ENCODE peak calls at places on chromosome 2, in nine cellular contexts. K is upper lobe of right lung; T is stimulated activated naive CD4-positive, alpha-beta T cell; S is T follicular helper cell; N is fibroblast of mammary gland; Z is activated CD8-positive, alpha-beta memory T cell treated with anti-CD3 and anti-CD28 coated beads, Interleukin-2, amount 10 ng/mL, durations not matched to agents 7 days and 5 days; J is NCI-H345; P is A172; H is fibroblast of lung. G is an unnamed sample.

GRCh38 chr2:73938761-73939352 is 12.2 kb downstream of the DGUOK start:
- DNase-seq in K (no peak), T (no peak), S (no peak), N (peak; percentile 78), Z (no peak), J (no peak), P (peak; percentile 48), H (peak; percentile 49), G (no peak)

GRCh38 chr2:45435316-45435715 is 175.8 kb downstream of the SRBD1 start:
- DNase-seq in K (no peak), T (no peak), S (no peak), N (peak; percentile 59), Z (no peak), J (peak; percentile 22), P (peak; percentile 49), H (peak; percentile 43), G (no peak)

GRCh38 chr2:219274392-219274921 is 4.7 kb upstream of the DNAJB2 start:
- DNase-seq in K (peak; percentile 63), T (no peak), S (no peak), N (peak; percentile 61), Z (no peak), J (no peak), P (peak; percentile 95), H (peak; percentile 42), G (no peak)

GRCh38 chr2:177604291-177605065 is 211.9 kb downstream of the AGPS start:
- DNase-seq in K (no peak), T (no peak), S (no peak), N (peak; percentile 84), Z (no peak), J (peak; percentile 6), P (peak; percentile 39), H (peak; percentile 82), G (peak; percentile 71)

GRCh38 chr2:28231110-28231621 is 161.5 kb upstream of the FOSL2 start:
- DNase-seq in K (no peak), T (no peak), S (no peak), N (peak; percentile 59), Z (no peak), J (no peak), P (peak; percentile 46), H (peak; percentile 21), G (no peak)

GRCh38 chr2:199455186-199455532 is 2.6 kb downstream of the SATB2 start:
- DNase-seq in K (no peak), T (no peak), S (no peak), N (no peak), Z (no peak), J (no peak), P (peak; percentile 31), H (no peak), G (no peak)

GRCh38 chr2:231007159-231008045 is 11.5 kb downstream of the SPATA3 start:
- DNase-seq in K (no peak), T (no peak), S (no peak), N (no peak), Z (no peak), J (no peak), P (no peak), H (no peak), G (no peak)

GRCh38 chr2:160561551-160562280 is 68.1 kb upstream of the RBMS1 start:
- DNase-seq in K (no peak), T (no peak), S (no peak), N (peak; percentile 75), Z (no peak), J (no peak), P (peak; percentile 17), H (peak; percentile 81), G (no peak)

GRCh38 chr2:204274991-204275390 is 270.3 kb upstream of the PARD3B start:
- DNase-seq in K (no peak), T (no peak), S (no peak), N (no peak), Z (no peak), J (no peak), P (no peak), H (no peak), G (no peak)

GRCh38 chr2:203893823-203894222 is 26.3 kb downstream of the CTLA4 start:
- DNase-seq in K (no peak), T (no peak), S (no peak), N (no peak), Z (no peak), J (no peak), P (no peak), H (no peak), G (no peak)

GRCh38 chr2:218716070-218716469 is 5.4 kb downstream of the TTLL4 start:
- DNase-seq in K (no peak), T (no peak), S (no peak), N (peak; percentile 63), Z (no peak), J (no peak), P (no peak), H (peak; percentile 67), G (peak; percentile 84)

GRCh38 chr2:216849987-216850386 is 9.9 kb downstream of the TNP1 start:
- DNase-seq in K (no peak), T (no peak), S (no peak), N (peak; percentile 13), Z (no peak), J (peak; percentile 84), P (no peak), H (no peak), G (no peak)

GRCh38 chr2:85168984-85169383 is 35.8 kb downstream of the TCF7L1 start:
- DNase-seq in K (peak; percentile 3), T (no peak), S (no peak), N (no peak), Z (no peak), J (no peak), P (no peak), H (no peak), G (no peak)

GRCh38 chr2:144249035-144249637 is 270.8 kb downstream of the ZEB2 start:
- DNase-seq in K (no peak), T (no peak), S (no peak), N (peak; percentile 23), Z (no peak), J (no peak), P (no peak), H (peak; percentile 17), G (no peak)

GRCh38 chr2:67476808-67477790 is 80.0 kb downstream of the ETAA1 start:
- DNase-seq in K (no peak), T (no peak), S (no peak), N (peak; percentile 69), Z (no peak), J (peak; percentile 47), P (peak; percentile 54), H (peak; percentile 83), G (peak; percentile 68)

GRCh38 chr2:200362202-200362917 is 55.9 kb downstream of the SPATS2L start:
- DNase-seq in K (no peak), T (no peak), S (no peak), N (no peak), Z (no peak), J (no peak), P (no peak), H (no peak), G (no peak)

GRCh38 chr2:121489284-121489683 is 41.4 kb upstream of the RNU4ATAC start:
- DNase-seq in K (no peak), T (no peak), S (no peak), N (peak; percentile 43), Z (no peak), J (peak; percentile 85), P (peak; percentile 23), H (peak; percentile 73), G (peak; percentile 9)

GRCh38 chr2:58532641-58533040 is 291.5 kb upstream of the FANCL start:
- DNase-seq in K (no peak), T (no peak), S (no peak), N (no peak), Z (no peak), J (no peak), P (no peak), H (no peak), G (no peak)

GRCh38 chr2:12050381-12050780 is 303.9 kb downstream of the LPIN1 start:
- DNase-seq in K (no peak), T (no peak), S (no peak), N (peak; percentile 78), Z (no peak), J (no peak), P (peak; percentile 22), H (peak; percentile 92), G (no peak)

GRCh38 chr2:80854831-80855230 is 550.3 kb upstream of the LRRTM1 start:
- DNase-seq in K (no peak), T (no peak), S (no peak), N (no peak), Z (no peak), J (no peak), P (no peak), H (no peak), G (no peak)

GRCh38 chr2:63856302-63856600 is 14.6 kb downstream of the UGP2 start:
- DNase-seq in K (no peak), T (peak; percentile 83), S (peak; percentile 55), N (no peak), Z (peak; percentile 79), J (no peak), P (no peak), H (no peak), G (no peak)

GRCh38 chr2:178521304-178522150 is 41.3 kb downstream of the PLEKHA3 start:
- DNase-seq in K (no peak), T (no peak), S (no peak), N (no peak), Z (no peak), J (no peak), P (no peak), H (no peak), G (no peak)

GRCh38 chr2:180111901-180112300 is 104.8 kb upstream of the CWC22 start:
- DNase-seq in K (no peak), T (no peak), S (no peak), N (no peak), Z (no peak), J (no peak), P (no peak), H (no peak), G (no peak)

GRCh38 chr2:240204431-240205276 is 64.2 kb upstream of the OTOS start:
- DNase-seq in K (peak; percentile 36), T (no peak), S (no peak), N (no peak), Z (no peak), J (no peak), P (no peak), H (no peak), G (no peak)

GRCh38 chr2:121965666-121966065 is 210.2 kb downstream of the TSN start:
- DNase-seq in K (no peak), T (no peak), S (no peak), N (no peak), Z (no peak), J (no peak), P (no peak), H (no peak), G (no peak)